ENCODE peak calls at places on chromosome 5, in seven cellular contexts. G is HFFc6, B is IMR-90, I is psoas muscle, J is body of pancreas, E is A549, X is tibial artery. L is an unnamed sample.

GRCh38 chr5:140253985-140254384 is 48.9 kb downstream of the PFDN1 start:
- DNase-seq in X (peak), E (peak), G (no peak), J (no peak), B (no peak), I (no peak), L (peak)

GRCh38 chr5:169893586-169893985 is 86.7 kb downstream of the INSYN2B start:
- DNase-seq in X (no peak), G (peak), E (no peak), I (no peak), J (no peak), B (no peak), L (no peak)

GRCh38 chr5:55176176-55176818 is 3.3 kb upstream of the CDC20B start:
- DNase-seq in I (peak), J (peak), G (no peak), E (peak), X (no peak), B (no peak), L (no peak)

GRCh38 chr5:174317261-174317894 is 271.9 kb downstream of the NSG2 start:
- DNase-seq in B (peak), G (peak), E (peak), X (no peak), J (peak), I (peak), L (no peak)

GRCh38 chr5:159104058-159104651 is 4.4 kb upstream of the EBF1 start:
- DNase-seq in B (peak), I (peak), J (no peak), G (no peak), X (no peak), E (peak), L (no peak)

GRCh38 chr5:65695896-65696295 is 26.0 kb downstream of the SGTB start:
- DNase-seq in X (no peak), E (no peak), G (no peak), J (no peak), I (no peak), B (no peak), L (no peak)

GRCh38 chr5:59430066-59430702 is 463.3 kb downstream of the PDE4D start:
- DNase-seq in I (no peak), X (no peak), B (no peak), E (no peak), G (no peak), J (no peak), L (no peak)

GRCh38 chr5:106097308-106097707 is 1573.4 kb downstream of the EFNA5 start:
- DNase-seq in G (no peak), I (no peak), E (no peak), B (peak), X (no peak), J (no peak), L (no peak)

GRCh38 chr5:149298163-149298562 is 26.5 kb downstream of the AFAP1L1 start:
- DNase-seq in X (no peak), E (no peak), I (no peak), G (no peak), J (no peak), B (no peak), L (no peak)

GRCh38 chr5:13478831-13479465 is 465.5 kb downstream of the DNAH5 start:
- DNase-seq in E (peak), B (peak), J (peak), G (peak), X (no peak), I (no peak), L (no peak)

GRCh38 chr5:168655316-168655715 is 76.1 kb upstream of the PANK3 start:
- DNase-seq in E (no peak), I (no peak), X (no peak), B (no peak), G (no peak), J (no peak), L (no peak)

GRCh38 chr5:147101654-147102053 is 133.2 kb upstream of the STK32A start:
- DNase-seq in I (no peak), E (no peak), J (no peak), X (no peak), G (no peak), B (no peak), L (no peak)

GRCh38 chr5:142716963-142717362 is 31.1 kb upstream of the FGF1 start:
- DNase-seq in I (no peak), B (peak), E (peak), X (peak), J (peak), G (peak), L (no peak)

GRCh38 chr5:134255418-134256150 is 29.7 kb upstream of the PPP2CA start:
- DNase-seq in I (no peak), X (no peak), E (no peak), B (peak), G (peak), J (no peak), L (no peak)

GRCh38 chr5:848671-849111 is 2.1 kb downstream of the ZDHHC11 start:
- DNase-seq in J (no peak), E (no peak), G (no peak), I (peak), B (no peak), X (peak), L (peak)

GRCh38 chr5:80408475-80408875 is 611 bp downstream of the ZFYVE16 start:
- DNase-seq in X (peak), J (peak), E (peak), G (peak), B (peak), I (peak), L (peak)

GRCh38 chr5:137737349-137738256 is 1.7 kb upstream of the KLHL3 start:
- DNase-seq in G (no peak), J (no peak), B (peak), E (no peak), X (peak), I (no peak), L (no peak)

GRCh38 chr5:16759147-16759800 is 142.5 kb upstream of the RETREG1 start:
- DNase-seq in J (peak), G (no peak), I (no peak), E (no peak), X (no peak), B (peak), L (no peak)

GRCh38 chr5:130237721-130238120 is 333.5 kb downstream of the CHSY3 start:
- DNase-seq in E (no peak), G (no peak), X (no peak), I (no peak), J (no peak), B (no peak), L (no peak)

GRCh38 chr5:174585472-174585871 is 138.9 kb upstream of the MSX2 start:
- DNase-seq in G (no peak), E (no peak), B (no peak), I (no peak), J (no peak), X (no peak), L (no peak)

GRCh38 chr5:36744678-36745659 is 131.6 kb upstream of the NIPBL start:
- DNase-seq in B (peak), X (peak), E (peak), I (peak), G (peak), J (peak), L (peak)

GRCh38 chr5:9877473-9877872 is 247.3 kb upstream of the TAS2R1 start:
- DNase-seq in I (no peak), X (no peak), J (no peak), G (peak), E (no peak), B (no peak), L (no peak)

GRCh38 chr5:173429489-173430150 is 101.4 kb upstream of the STC2 start:
- DNase-seq in J (no peak), B (peak), G (peak), E (no peak), I (no peak), X (no peak), L (no peak)

GRCh38 chr5:26881901-26882300 is 156.5 kb downstream of the CDH9 start:
- DNase-seq in G (no peak), X (no peak), I (no peak), J (no peak), B (no peak), E (no peak), L (no peak)

GRCh38 chr5:96876292-96876850 is at the start of gene ERAP2:
- DNase-seq in X (no peak), J (no peak), B (peak), I (no peak), G (no peak), E (peak), L (no peak)

GRCh38 chr5:32018476-32019436 is 155.4 kb downstream of the GOLPH3 start:
- DNase-seq in X (no peak), J (no peak), B (no peak), E (no peak), G (no peak), I (no peak), L (no peak)

GRCh38 chr5:178325311-178326053 is 92.9 kb upstream of the PHYKPL start:
- DNase-seq in J (peak), E (no peak), I (peak), B (no peak), X (no peak), G (no peak), L (peak)

GRCh38 chr5:32520995-32521394 is 64.4 kb upstream of the SUB1 start:
- DNase-seq in E (no peak), G (no peak), J (no peak), I (no peak), X (no peak), B (peak), L (no peak)

GRCh38 chr5:181119105-181119504 is 11.9 kb downstream of the OR2V1 start:
- DNase-seq in I (no peak), B (no peak), X (no peak), J (no peak), E (no peak), G (no peak), L (no peak)

GRCh38 chr5:1477341-1477740 is 32.1 kb upstream of the SLC6A3 start:
- DNase-seq in B (peak), J (no peak), X (peak), I (peak), G (no peak), E (no peak), L (peak)

GRCh38 chr5:92956886-92957285 is 624.1 kb downstream of the NR2F1-AS1 start:
- DNase-seq in G (no peak), I (no peak), B (no peak), X (no peak), J (no peak), E (no peak), L (no peak)

GRCh38 chr5:39225405-39226099 is 6.2 kb upstream of the FYB1 start:
- DNase-seq in G (no peak), J (no peak), I (no peak), B (no peak), X (no peak), E (no peak), L (no peak)

GRCh38 chr5:133643365-133643764 is 31.0 kb upstream of the FSTL4 start:
- DNase-seq in X (no peak), I (no peak), G (no peak), J (no peak), B (no peak), E (no peak), L (no peak)

GRCh38 chr5:160242140-160242539 is 12.8 kb downstream of the FABP6 start:
- DNase-seq in G (no peak), J (no peak), B (no peak), I (no peak), X (no peak), E (no peak), L (no peak)

GRCh38 chr5:27497491-27497890 is 459.1 kb upstream of the CDH9 start:
- DNase-seq in I (no peak), X (no peak), E (no peak), G (no peak), B (no peak), J (no peak), L (no peak)

DNA sequence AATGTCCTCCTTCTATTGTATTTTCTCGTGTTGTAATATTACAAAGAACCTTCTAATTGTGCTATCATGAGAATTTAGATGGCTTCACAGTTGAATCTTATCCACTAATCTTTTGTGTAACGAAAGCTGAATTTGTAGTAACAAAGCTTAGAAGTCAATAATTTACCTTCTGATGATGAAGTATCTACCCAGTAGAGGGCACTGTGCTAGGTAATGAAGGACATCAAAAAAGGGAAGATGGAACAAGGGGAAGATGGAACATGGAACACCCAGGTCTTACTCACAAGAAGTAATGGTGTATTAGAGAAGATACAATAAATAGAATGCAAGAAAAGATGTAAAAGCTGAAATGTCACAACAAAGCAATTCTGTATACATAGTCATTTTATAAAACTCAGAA is 131.0 kb upstream of the CCNG1 start:
- DNase-seq in J (no peak), I (no peak), G (no peak), E (peak), X (no peak), B (no peak), L (no peak)
- TF ChIP-seq CTCF in J (peak), I (peak), G (peak), E (peak), X (no peak), B (no peak), L (peak)

GRCh38 chr5:102152906-102153787 is 142.9 kb downstream of the SLCO4C1 start:
- DNase-seq in I (no peak), J (no peak), X (no peak), G (no peak), E (peak), B (no peak), L (no peak)
- TF ChIP-seq CTCF in I (no peak), J (no peak), X (no peak), G (peak), E (peak), B (no peak), L (peak)

DNA sequence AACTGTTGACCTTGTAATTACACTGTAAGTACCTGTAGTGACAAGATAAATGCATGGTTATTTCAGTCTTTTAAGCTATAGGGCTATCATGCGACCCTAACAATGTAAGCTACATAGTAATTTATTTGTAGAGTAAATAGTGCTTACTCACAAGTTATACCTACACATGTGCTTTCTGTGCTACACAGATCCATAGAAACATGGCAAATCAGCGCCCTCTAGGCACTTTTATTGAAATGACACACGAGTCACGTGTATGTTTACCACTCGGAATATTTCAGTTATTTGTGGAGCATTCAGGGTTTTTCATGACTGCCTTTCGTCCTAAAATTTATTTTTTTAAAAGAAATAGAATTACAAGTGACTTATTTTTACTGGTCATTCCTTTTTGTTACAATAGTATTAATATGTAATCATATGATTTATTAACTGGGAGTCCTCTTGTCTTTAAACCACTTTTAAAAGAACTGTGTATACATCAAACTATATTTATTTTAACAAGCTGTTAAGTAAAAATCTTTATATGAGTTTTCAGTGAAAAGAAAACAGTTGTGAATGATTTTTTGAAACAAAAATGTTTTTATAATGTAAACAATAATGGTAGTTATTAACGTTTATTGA is 1242.3 kb upstream of the WWC1 start:
- DNase-seq in I (no peak), B (no peak), G (no peak), J (peak), E (peak), X (no peak), L (no peak)
- TF ChIP-seq CTCF in I (no peak), B (peak), G (peak), J (peak), E (peak), X (no peak), L (peak)

GRCh38 chr5:77129386-77129785 is 42.3 kb upstream of the ZBED3 start:
- DNase-seq in J (peak), I (no peak), G (peak), X (no peak), E (peak), B (peak), L (no peak)
- TF ChIP-seq CTCF in J (no peak), I (no peak), G (peak), X (no peak), E (peak), B (peak), L (no peak)

DNA sequence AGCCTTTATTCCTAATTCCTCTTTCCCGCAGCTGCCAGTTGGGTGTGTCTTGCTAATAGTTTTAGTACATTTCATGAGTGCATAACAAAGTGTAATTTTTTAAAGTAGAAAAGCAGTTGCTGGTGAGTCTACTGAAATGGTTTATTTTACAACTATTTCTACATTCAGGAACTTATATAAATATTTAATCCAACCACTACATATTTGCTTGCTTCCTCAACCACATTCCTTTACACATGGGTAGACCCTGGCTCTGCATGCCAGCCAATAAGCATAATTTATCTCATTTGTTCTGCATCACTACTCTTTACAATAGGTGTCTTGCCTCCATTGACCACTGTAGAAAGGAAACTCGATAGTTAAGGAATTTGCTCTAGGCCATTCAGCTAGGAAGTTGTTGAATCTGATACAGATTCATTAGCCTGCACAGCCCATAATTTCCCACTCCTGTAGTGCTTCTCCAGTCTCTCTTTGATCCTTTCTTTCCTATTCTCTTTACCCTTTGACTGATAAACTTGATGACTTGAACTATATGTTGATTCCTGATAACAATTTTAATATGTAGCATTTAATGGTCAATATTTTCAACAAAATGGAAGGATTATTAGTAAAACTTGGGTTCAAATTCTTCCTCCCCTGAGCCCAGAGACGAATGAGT is 342.5 kb upstream of the ACTBL2 start:
- DNase-seq in E (peak), B (peak), G (peak), J (no peak), X (no peak), I (no peak), L (no peak)
- TF ChIP-seq CTCF in E (no peak), B (no peak), G (no peak), J (no peak), X (no peak), I (no peak), L (no peak)

GRCh38 chr5:74185599-74185998 is 454.9 kb downstream of the ENC1 start:
- DNase-seq in B (no peak), G (no peak), I (no peak), J (no peak), X (no peak), E (no peak), L (no peak)
- TF ChIP-seq CTCF in B (no peak), G (no peak), I (no peak), J (no peak), X (no peak), E (no peak), L (no peak)

DNA sequence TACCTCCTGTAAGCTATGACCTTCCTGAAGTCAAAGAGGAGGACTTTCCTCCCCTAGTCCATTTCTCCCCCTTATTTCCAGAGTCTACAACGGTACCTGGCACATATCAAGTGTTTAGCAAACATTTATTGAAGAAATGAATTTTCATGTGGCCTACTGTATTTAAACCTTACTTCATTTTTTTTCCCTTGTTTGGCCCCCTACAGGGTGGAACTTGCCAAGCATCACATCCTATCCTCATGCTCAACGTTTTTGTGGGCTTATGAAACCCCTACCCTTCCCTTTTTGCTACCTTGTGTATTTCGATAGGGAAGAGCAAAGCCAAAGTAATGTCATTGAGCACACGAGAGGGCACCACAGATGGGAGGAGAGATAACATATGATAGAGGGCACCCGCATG is 1857.8 kb upstream of the WWC1 start:
- DNase-seq in B (no peak), E (no peak), J (no peak), I (no peak), X (no peak), G (no peak), L (no peak)
- TF ChIP-seq CTCF in B (no peak), E (no peak), J (no peak), I (no peak), X (no peak), G (peak), L (no peak)